ENCODE peak calls at places on chromosomes 11 and 22, in ten cellular contexts. R, N, D, M, T, U, H, O, F and C are unnamed samples.

GRCh38 chr11:101327908-101328307 is 198.3 kb upstream of the PGR start:
- DNase-seq in N (peak), D (no peak), T (no peak), H (no peak), M (no peak), R (no peak), U (no peak), O (no peak), F (no peak), C (no peak)

GRCh38 chr11:73358071-73358470 is 18.1 kb upstream of the RELT start:
- DNase-seq in M (no peak), T (no peak), N (no peak), O (no peak), D (no peak), F (no peak), R (no peak), H (no peak), U (no peak), C (no peak)

GRCh38 chr11:68012843-68013610 is 2.9 kb downstream of the ALDH3B1 start:
- DNase-seq in R (peak), U (no peak), F (peak), M (no peak), O (peak), H (peak), N (peak), T (no peak), D (no peak), C (peak)

GRCh38 chr11:42013656-42014201 is 554.3 kb upstream of the LRRC4C start:
- DNase-seq in O (no peak), R (no peak), F (no peak), D (no peak), H (no peak), N (no peak), U (no peak), M (no peak), T (no peak), C (no peak)

GRCh38 chr11:29328961-29329441 is 687.8 kb downstream of the KCNA4 start:
- DNase-seq in F (no peak), M (peak), H (peak), D (no peak), R (no peak), O (peak), U (peak), T (no peak), N (peak), C (peak)

GRCh38 chr11:132718711-132719641 is 813.3 kb downstream of the OPCML start:
- DNase-seq in N (no peak), M (no peak), R (no peak), D (no peak), F (no peak), H (peak), T (no peak), O (peak), U (no peak), C (no peak)

GRCh38 chr22:31098633-31099110 is 8.7 kb downstream of the SELENOM start:
- DNase-seq in R (peak), T (peak), D (no peak), F (no peak), U (no peak), N (no peak), H (no peak), O (no peak), M (no peak), C (no peak)

GRCh38 chr11:17256512-17256911 is 20.0 kb upstream of the NUCB2 start:
- DNase-seq in O (no peak), R (no peak), N (peak), T (no peak), F (no peak), U (no peak), D (no peak), H (peak), M (no peak), C (no peak)

GRCh38 chr11:12090061-12090572 is 20.3 kb upstream of the MICAL2 start:
- DNase-seq in N (peak), R (no peak), H (no peak), T (no peak), U (no peak), F (peak), O (no peak), D (no peak), M (no peak), C (peak)

GRCh38 chr11:94732617-94733292 is 35.4 kb upstream of the AMOTL1 start:
- DNase-seq in M (peak), F (no peak), D (peak), O (no peak), R (no peak), U (no peak), N (peak), H (peak), T (no peak), C (no peak)

GRCh38 chr11:130181295-130182272 is 22.0 kb downstream of the ST14 start:
- DNase-seq in R (no peak), T (no peak), F (no peak), D (peak), M (no peak), O (no peak), H (peak), U (no peak), N (peak), C (no peak)

GRCh38 chr11:110989734-110990133 is 255.8 kb upstream of the POU2AF2 start:
- DNase-seq in O (no peak), R (no peak), N (peak), T (no peak), U (no peak), F (no peak), D (peak), H (no peak), M (no peak), C (no peak)

GRCh38 chr11:17770048-17770652 is 35.6 kb downstream of the KCNC1 start:
- DNase-seq in U (no peak), R (peak), D (no peak), H (no peak), O (no peak), N (peak), F (peak), T (no peak), M (no peak), C (peak)

GRCh38 chr22:22480940-22481339 is 27.6 kb downstream of the ZNF280B start:
- DNase-seq in R (no peak), N (no peak), U (no peak), O (no peak), M (no peak), D (no peak), T (no peak), F (no peak), H (no peak), C (no peak)

GRCh38 chr22:20463324-20464095 is 25.9 kb upstream of the SCARF2 start:
- DNase-seq in H (no peak), M (no peak), F (peak), N (no peak), O (no peak), T (no peak), U (no peak), R (no peak), D (no peak), C (no peak)

GRCh38 chr11:109970516-109971183 is 122.5 kb upstream of the ZC3H12C start:
- DNase-seq in R (no peak), M (no peak), U (no peak), T (no peak), F (no peak), N (no peak), H (no peak), D (no peak), O (no peak), C (no peak)

GRCh38 chr11:12717851-12718291 is 43.6 kb downstream of the TEAD1 start:
- DNase-seq in F (no peak), D (no peak), R (no peak), U (peak), O (no peak), N (peak), M (no peak), T (peak), H (no peak), C (no peak)

GRCh38 chr11:69425895-69426544 is 55.4 kb upstream of the LINC01488 start:
- DNase-seq in D (no peak), M (no peak), U (no peak), R (no peak), N (no peak), H (no peak), O (no peak), T (no peak), F (peak), C (no peak)

GRCh38 chr11:23124249-23124648 is 264.0 kb upstream of the CCDC179 start:
- DNase-seq in N (no peak), M (no peak), O (no peak), F (no peak), H (peak), R (no peak), D (no peak), U (no peak), T (no peak), C (no peak)

GRCh38 chr11:100709233-100709999 is 22.3 kb downstream of the ARHGAP42 start:
- DNase-seq in D (no peak), F (no peak), H (peak), N (no peak), T (no peak), M (no peak), U (peak), O (no peak), R (no peak), C (no peak)

GRCh38 chr11:115132829-115133228 is 371.4 kb downstream of the CADM1 start:
- DNase-seq in M (peak), U (peak), O (no peak), R (no peak), N (peak), F (no peak), T (no peak), D (peak), H (no peak), C (no peak)

GRCh38 chr11:35680506-35680905 is 17.9 kb downstream of the TRIM44 start:
- DNase-seq in T (no peak), N (no peak), M (no peak), O (no peak), F (no peak), R (no peak), H (no peak), U (no peak), D (no peak), C (no peak)

GRCh38 chr11:36405585-36406367 is 104.3 kb downstream of the TRAF6 start:
- DNase-seq in U (no peak), H (no peak), N (no peak), D (no peak), F (no peak), M (no peak), R (no peak), O (no peak), T (no peak), C (no peak)

GRCh38 chr11:19389787-19390303 is 149.1 kb upstream of the E2F8 start:
- DNase-seq in O (no peak), U (no peak), R (no peak), D (peak), M (no peak), H (no peak), F (no peak), T (no peak), N (peak), C (no peak)

GRCh38 chr11:8788616-8789015 is 106.0 kb downstream of the RPL27A start:
- DNase-seq in U (no peak), M (no peak), D (no peak), H (no peak), O (no peak), R (no peak), N (no peak), T (no peak), F (no peak), C (no peak)

GRCh38 chr11:24664399-24664798 is 167.5 kb downstream of the LUZP2 start:
- DNase-seq in R (no peak), T (no peak), H (no peak), U (no peak), D (no peak), N (no peak), M (no peak), F (no peak), O (no peak), C (no peak)

GRCh38 chr11:110883266-110883665 is 171.0 kb upstream of the ARHGAP20 start:
- DNase-seq in N (no peak), F (no peak), D (no peak), H (peak), M (no peak), U (no peak), R (no peak), O (no peak), T (no peak), C (no peak)

GRCh38 chr11:61810671-61811175 is 6.1 kb downstream of the FADS1 start:
- DNase-seq in H (no peak), M (no peak), O (no peak), R (no peak), N (no peak), T (no peak), U (no peak), F (no peak), D (no peak), C (no peak)

GRCh38 chr11:128691802-128692749 is 1.8 kb upstream of the FLI1 start:
- DNase-seq in F (no peak), H (no peak), T (peak), O (no peak), R (no peak), U (peak), D (no peak), N (no peak), M (peak), C (no peak)
- TF ChIP-seq CTCF in F (peak), H (peak), T (peak), O (peak), R (no peak), U (no peak), D (no peak), N (no peak), M (peak), C (no peak)

DNA sequence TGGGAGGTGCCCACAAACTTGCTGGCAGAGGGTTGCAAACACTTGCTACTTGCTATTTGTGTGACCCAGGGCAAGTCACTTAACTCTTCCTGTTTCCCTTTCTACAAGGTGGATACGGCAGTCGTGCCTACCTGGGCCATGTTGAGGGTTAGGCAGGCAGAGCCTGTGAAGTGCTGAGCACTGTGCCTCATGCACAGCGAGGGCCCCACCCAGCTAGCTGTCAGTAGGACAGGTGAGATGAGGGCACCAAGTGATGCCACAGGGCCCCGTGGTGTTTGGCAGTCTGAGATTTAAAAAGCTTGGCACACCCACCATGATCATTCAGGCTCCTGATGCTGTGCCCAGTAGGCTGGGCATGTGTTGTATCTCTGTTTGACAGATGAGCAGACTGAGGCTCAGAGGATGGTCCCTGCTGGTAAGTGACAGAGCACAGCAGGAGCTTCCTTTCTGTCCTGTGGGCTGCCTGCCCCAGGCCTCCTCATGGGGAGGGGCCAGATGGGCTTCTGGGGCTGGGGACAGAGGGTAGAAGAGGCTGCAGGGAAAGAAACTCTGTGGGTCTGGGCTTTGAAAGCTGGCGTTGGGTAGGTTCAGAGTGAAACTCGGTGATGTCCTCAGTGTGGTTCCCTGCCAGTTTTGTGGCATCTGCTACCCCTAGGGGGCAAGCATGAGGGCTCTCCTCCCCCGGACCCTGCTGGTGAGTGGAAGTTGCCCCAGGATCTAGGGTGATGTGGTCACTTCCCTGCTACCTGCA is 59.3 kb downstream of the TSPAN18 start:
- DNase-seq in M (peak), H (no peak), N (no peak), R (no peak), T (no peak), U (no peak), F (no peak), D (no peak), O (no peak), C (peak)
- TF ChIP-seq CTCF in M (no peak), H (no peak), N (no peak), R (no peak), T (peak), U (peak), F (no peak), D (no peak), O (no peak), C (no peak)

GRCh38 chr11:75815345-75815983 is 454 bp downstream of the UVRAG start:
- DNase-seq in N (no peak), H (peak), F (no peak), O (no peak), T (peak), M (peak), R (peak), D (peak), U (no peak), C (peak)
- TF ChIP-seq CTCF in N (peak), H (no peak), F (no peak), O (no peak), T (no peak), M (no peak), R (no peak), D (no peak), U (no peak), C (no peak)

GRCh38 chr11:84899740-84900139 is 727.4 kb downstream of the DLG2 start:
- DNase-seq in D (no peak), R (no peak), O (no peak), T (no peak), N (no peak), H (peak), M (no peak), U (no peak), F (no peak), C (no peak)
- TF ChIP-seq CTCF in D (no peak), R (no peak), O (peak), T (no peak), N (no peak), H (peak), M (peak), U (peak), F (no peak), C (no peak)

GRCh38 chr11:65454696-65455456 is 32.3 kb downstream of the NEAT1 start:
- DNase-seq in N (no peak), H (peak), U (peak), F (peak), D (peak), R (peak), M (peak), O (no peak), T (peak), C (peak)
- TF ChIP-seq CTCF in N (no peak), H (peak), U (peak), F (no peak), D (no peak), R (no peak), M (no peak), O (no peak), T (no peak), C (no peak)

DNA sequence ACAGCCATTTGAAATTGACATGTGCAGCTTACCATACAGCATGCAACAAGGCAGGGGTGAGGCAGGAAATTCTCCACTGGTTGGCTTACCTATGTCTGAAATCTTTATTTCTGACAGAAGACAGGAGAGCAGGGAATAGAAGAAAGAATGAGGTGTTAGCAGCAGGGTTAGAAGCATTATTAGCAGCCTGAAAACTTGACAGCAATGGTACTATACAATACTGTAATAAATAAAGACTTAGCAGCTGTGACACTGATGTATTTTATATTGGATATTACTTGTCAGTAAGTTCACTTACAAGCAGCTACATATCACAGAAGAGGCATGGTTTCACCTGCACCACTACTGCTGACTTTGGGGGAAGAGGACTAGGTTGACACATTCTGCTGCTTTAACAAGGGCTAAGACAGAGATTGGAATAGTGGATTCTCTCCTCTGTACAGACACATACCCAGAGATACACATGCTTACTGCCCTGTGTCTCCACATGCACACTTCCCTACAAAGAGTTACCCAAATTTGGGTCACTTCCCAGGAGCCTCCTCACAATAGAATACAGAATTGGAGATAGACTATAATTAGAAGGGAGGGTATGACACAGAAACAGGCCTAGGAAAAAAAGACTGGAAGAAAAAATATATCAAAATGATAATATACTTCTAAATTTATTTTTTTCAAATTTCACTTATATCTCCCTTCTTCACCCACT is 145.8 kb upstream of the NARS2 start:
- DNase-seq in H (no peak), O (no peak), D (no peak), M (no peak), U (no peak), T (no peak), F (no peak), N (no peak), R (no peak), C (no peak)
- TF ChIP-seq CTCF in H (no peak), O (no peak), D (no peak), M (no peak), U (no peak), T (no peak), F (no peak), N (no peak), R (no peak), C (no peak)

GRCh38 chr11:33713914-33714398 is 13.3 kb upstream of the C11orf91 start:
- DNase-seq in T (no peak), O (no peak), M (no peak), D (no peak), R (no peak), H (no peak), F (no peak), U (no peak), N (no peak), C (no peak)

GRCh38 chr11:33713162-33713913 is 12.7 kb upstream of the C11orf91 start:
- DNase-seq in O (no peak), H (no peak), D (no peak), R (no peak), F (no peak), U (no peak), T (no peak), N (no peak), M (no peak), C (no peak)

GRCh38 chr11:33718441-33718840 is 17.8 kb downstream of the CD59 start:
- DNase-seq in O (no peak), D (no peak), N (no peak), R (no peak), T (no peak), H (no peak), U (no peak), M (no peak), F (no peak), C (no peak)

GRCh38 chr11:33719587-33719986 is 16.6 kb downstream of the CD59 start:
- DNase-seq in D (no peak), N (no peak), M (no peak), F (no peak), O (no peak), T (no peak), U (no peak), R (no peak), H (no peak), C (no peak)

GRCh38 chr11:33716236-33716635 is 15.6 kb upstream of the C11orf91 start:
- DNase-seq in U (no peak), R (no peak), F (no peak), H (peak), D (no peak), O (no peak), M (no peak), N (peak), T (no peak), C (no peak)
- TF ChIP-seq CTCF in U (peak), R (peak), F (peak), H (peak), D (peak), O (peak), M (no peak), N (peak), T (no peak), C (peak)

GRCh38 chr11:32310218-32310601 is 125.1 kb downstream of the WT1 start:
- DNase-seq in N (no peak), H (no peak), U (no peak), R (no peak), O (peak), D (no peak), M (no peak), F (peak), T (no peak), C (no peak)
- TF ChIP-seq CTCF in N (no peak), H (no peak), U (no peak), R (no peak), O (no peak), D (no peak), M (no peak), F (no peak), T (no peak), C (no peak)

DNA sequence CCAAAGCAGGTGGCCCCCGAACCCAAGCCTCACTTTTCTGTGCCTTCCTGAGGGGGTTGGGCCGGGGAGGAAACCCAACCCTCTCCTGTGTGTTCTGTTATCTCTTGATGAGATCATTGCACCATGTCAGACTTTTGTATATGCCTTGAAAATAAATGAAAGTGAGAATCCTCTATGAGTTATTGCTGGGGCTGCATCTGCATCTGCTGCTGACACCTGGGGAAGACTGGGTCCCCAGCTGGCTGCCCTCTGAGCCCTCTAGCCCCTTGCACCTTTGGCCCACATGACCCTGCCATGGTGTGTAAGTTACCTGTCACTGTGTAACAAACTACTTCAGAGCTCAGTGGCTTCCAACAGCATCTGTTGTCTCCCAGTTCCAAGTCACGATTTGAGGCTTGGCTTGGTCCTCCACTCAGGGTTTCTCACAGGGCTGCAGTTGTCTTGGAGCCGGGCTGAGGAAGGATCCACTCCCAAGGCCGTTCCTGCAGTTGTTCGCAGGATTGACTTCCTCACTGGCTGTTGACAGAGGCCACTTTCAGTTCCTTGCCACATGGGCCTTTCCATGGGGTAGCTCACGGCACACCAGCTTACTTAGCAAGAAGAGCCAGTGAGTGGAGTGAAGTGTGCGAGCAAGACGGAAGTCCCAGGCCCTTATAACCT is 13.5 kb upstream of the UVRAG start:
- DNase-seq in F (no peak), R (no peak), H (no peak), T (no peak), M (no peak), D (peak), O (no peak), N (no peak), U (no peak), C (no peak)
- TF ChIP-seq CTCF in F (no peak), R (no peak), H (no peak), T (no peak), M (no peak), D (no peak), O (no peak), N (no peak), U (no peak), C (no peak)